ENCODE peak calls at places on chromosomes 1 and 21, in eight cellular contexts. G is tibial artery, L is endothelial cell, C is RWPE1, X is NB4, S is A549, Y is GM12878, R is foreskin keratinocyte. W is an unnamed sample.
A peak's percentile ranks its signal among the peaks of the same experiment; 100 is the strongest.

GRCh38 chr1:89855413-89856123 is 34.7 kb downstream of the LRRC8D start:
- DNase-seq in S (no peak), C (peak; percentile 61), R (peak; percentile 86), L (no peak), Y (peak; percentile 61), G (no peak), X (no peak), W (peak; percentile 29)

GRCh38 chr1:56106551-56107277 is 472.6 kb downstream of the PLPP3 start:
- DNase-seq in G (no peak), L (no peak), S (no peak), Y (peak; percentile 31), R (no peak), C (no peak), X (no peak), W (peak; percentile 31)

GRCh38 chr1:226366290-226366689 is 41.6 kb downstream of the PARP1 start:
- DNase-seq in S (no peak), X (no peak), R (no peak), G (no peak), Y (no peak), C (no peak), L (no peak), W (no peak)

GRCh38 chr1:8422439-8423133 is 104.7 kb downstream of the SLC45A1 start:
- DNase-seq in X (no peak), Y (no peak), R (peak; percentile 32), C (peak; percentile 30), L (peak; percentile 21), G (peak; percentile 69), S (no peak), W (no peak)

GRCh38 chr1:205543351-205544305 is 39.2 kb downstream of the CDK18 start:
- DNase-seq in S (no peak), L (peak; percentile 85), R (peak; percentile 79), G (peak; percentile 89), X (peak; percentile 52), C (peak; percentile 83), Y (no peak), W (no peak)

GRCh38 chr1:66294692-66295384 is 239.1 kb upstream of the SGIP1 start:
- DNase-seq in G (no peak), Y (no peak), C (peak; percentile 73), L (no peak), S (peak; percentile 40), X (no peak), R (peak; percentile 76), W (no peak)

GRCh38 chr1:172040466-172040865 is 199.2 kb downstream of the DNM3 start:
- DNase-seq in S (peak; percentile 15), X (no peak), Y (no peak), G (no peak), L (no peak), C (peak; percentile 84), R (peak; percentile 91), W (no peak)

GRCh38 chr1:228074954-228075730 is 7.4 kb upstream of the ARF1 start:
- DNase-seq in R (no peak), X (no peak), G (peak; percentile 59), S (no peak), L (no peak), Y (no peak), C (no peak), W (no peak)

DNA sequence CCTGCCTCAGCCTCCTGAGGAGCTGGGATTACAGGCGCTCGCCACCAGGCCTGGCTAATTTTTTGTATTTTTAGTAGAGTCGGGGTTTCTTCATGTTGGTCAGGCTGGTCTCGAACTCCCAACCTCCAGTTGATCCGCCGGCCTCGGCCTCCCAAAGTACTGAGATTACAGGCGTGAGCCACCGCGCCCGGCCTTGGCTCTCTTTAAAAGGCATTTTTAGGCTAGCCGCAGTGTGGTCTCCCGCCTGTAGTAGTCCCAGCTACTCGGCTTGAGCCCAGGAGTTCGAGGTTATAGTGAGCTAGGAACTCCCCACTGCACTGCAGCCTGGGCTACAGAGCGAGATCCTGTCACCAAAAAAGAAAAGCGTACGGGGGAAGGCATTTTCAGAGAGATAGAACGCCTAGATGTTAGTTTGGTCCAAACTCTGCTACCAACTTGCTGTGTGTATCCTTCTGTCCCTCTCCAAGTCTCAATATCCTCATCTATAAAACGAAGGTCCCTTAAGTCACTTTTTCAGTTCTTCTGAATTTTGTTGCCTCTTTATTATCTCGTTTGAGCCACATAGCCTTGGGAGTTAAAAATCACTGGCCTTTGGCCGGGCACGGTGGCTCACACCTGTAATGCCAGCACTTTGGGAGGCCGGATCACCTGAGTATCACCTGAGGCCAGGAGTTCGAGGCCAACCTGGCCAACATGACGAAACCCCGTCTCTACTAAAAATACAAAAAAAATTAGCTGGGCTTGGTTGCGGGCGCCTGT is 734 bp downstream of the MED18 start:
- DNase-seq in Y (no peak), R (no peak), C (no peak), S (no peak), L (peak; percentile 26), G (peak; percentile 67), X (peak; percentile 58), W (peak; percentile 37)
- TF ChIP-seq CTCF in Y (no peak), R (no peak), C (no peak), S (no peak), L (no peak), G (no peak), X (no peak), W (no peak)

GRCh38 chr21:42863504-42863870 is 15.9 kb downstream of the WDR4 start:
- DNase-seq in Y (no peak), C (no peak), L (no peak), G (no peak), S (no peak), X (no peak), R (no peak), W (no peak)

GRCh38 chr21:42864286-42864685 is 15.1 kb downstream of the WDR4 start:
- DNase-seq in R (no peak), S (no peak), Y (no peak), X (no peak), G (no peak), L (no peak), C (no peak), W (no peak)

GRCh38 chr21:42862123-42862475 is 17.2 kb downstream of the WDR4 start:
- DNase-seq in L (no peak), Y (no peak), G (no peak), C (no peak), X (no peak), R (no peak), S (no peak), W (no peak)

GRCh38 chr21:42861311-42862122 is 17.8 kb downstream of the WDR4 start:
- DNase-seq in G (no peak), Y (no peak), S (no peak), X (no peak), C (no peak), L (no peak), R (no peak), W (no peak)

DNA sequence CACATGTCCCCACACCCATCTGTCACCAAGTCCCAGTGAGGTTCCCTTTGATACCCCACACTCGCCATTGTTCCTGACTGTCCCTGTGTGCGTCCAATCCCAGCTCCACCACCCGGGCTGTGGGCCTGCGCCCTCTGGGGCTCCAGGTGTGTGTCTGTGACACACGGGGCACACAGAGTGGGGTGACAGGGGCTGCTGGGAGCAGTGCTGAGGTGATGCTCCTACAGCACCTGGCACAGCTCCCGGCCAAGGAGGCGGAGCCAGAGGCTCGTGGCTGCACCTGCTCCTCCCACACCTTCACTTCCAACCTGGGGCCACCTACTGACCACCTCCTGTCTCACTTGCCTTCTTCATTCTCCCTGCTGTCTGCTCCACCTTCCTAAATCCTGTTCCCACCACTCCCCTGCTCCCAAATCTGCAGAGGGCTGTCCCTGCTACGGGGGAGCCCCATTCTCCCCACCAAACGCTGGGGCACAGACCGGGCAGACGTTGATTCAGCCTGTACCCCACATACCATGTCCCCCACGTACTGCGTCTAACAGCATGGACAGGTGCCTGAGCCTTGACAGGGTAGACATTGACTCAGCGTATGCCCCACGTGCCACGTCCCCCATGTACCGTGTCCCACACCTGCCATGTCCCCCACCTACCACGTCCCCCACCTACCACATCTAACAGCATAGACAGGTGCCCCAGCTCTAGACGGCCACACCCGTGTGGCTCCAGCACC is 16.4 kb downstream of the WDR4 start:
- DNase-seq in G (no peak), Y (no peak), S (no peak), L (no peak), C (no peak), R (peak; percentile 13), X (no peak), W (no peak)
- TF ChIP-seq CTCF in G (no peak), Y (no peak), S (no peak), L (no peak), C (no peak), R (peak; percentile 58), X (no peak), W (no peak)

GRCh38 chr1:70143052-70143659 is 62.2 kb downstream of the LRRC40 start:
- DNase-seq in C (no peak), G (no peak), S (no peak), R (peak; percentile 15), Y (no peak), X (no peak), L (no peak), W (no peak)
- TF ChIP-seq CTCF in C (no peak), G (peak; percentile 7), S (no peak), R (peak; percentile 40), Y (no peak), X (no peak), L (no peak), W (no peak)

DNA sequence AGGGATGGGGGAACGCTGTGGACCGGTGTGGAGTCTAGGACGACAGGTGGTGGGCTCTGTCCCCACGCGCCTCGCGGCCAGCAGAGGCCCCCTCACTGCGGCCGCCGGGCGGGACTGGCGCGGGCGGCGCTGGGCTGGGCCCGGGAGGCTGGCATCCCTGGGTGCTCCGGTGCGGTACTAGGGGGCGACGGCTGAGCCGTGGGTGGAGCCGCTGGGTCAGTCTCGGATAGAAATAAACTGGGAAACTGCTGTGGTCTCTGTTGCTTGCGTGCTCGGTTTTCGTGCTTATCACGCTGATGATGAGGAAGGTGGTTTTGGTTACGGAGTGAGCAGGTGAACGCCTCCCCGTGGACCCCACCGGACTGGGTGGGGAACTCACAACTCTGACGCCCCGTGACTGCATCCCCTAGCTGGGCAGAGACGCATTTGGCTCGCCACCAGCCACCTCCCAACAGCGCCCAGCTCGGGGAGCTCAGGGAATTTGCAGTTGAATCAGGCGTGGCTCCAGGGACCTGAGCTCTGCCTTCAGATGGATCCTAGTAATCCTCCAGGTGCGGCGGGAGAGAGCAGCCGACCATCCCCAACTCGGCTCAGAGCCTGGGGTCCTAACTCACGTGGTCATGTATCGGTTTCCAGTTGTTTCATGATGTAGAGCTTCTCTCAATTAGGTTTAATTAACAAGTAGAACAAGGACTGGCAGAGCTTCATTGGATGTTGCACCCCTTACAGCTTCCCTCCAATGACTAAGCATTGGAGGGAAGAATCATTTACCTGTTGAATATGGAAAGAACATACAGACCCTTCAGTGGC is 32.1 kb downstream of the HSD17B7 start:
- DNase-seq in X (no peak), S (peak; percentile 25), L (peak; percentile 19), C (no peak), Y (no peak), R (peak; percentile 26), G (peak; percentile 62), W (no peak)
- TF ChIP-seq CTCF in X (no peak), S (no peak), L (no peak), C (no peak), Y (no peak), R (peak; percentile 10), G (no peak), W (no peak)

W was measured in GM06990.